ENCODE peak calls at places on chromosomes 6 and 20, in seven cellular contexts. Z is hypothalamus; I is cerebellar nuclear complex; B is stimulated activated CD4-positive, alpha-beta T cell treated with anti-CD3 and anti-CD28 coated beads, Interleukin-1b, Interleukin-23, amount 100 ng/mL, for 1 hour; F is activated CD8-positive, alpha-beta memory T cell treated with anti-CD3 and anti-CD28 coated beads, Interleukin-2, amount 50 U/mL, for 4 hours; Y is NCI-H2081; G is pons. E is an unnamed sample.

GRCh38 chr6:94065707-94066337 is 646.5 kb upstream of the EPHA7 start:
- DNase-seq in Z (no peak), I (no peak), B (no peak), F (no peak), Y (no peak), G (no peak), E (no peak)

GRCh38 chr6:2432258-2432657 is 186.9 kb upstream of the GMDS start:
- DNase-seq in Z (no peak), I (no peak), B (no peak), F (no peak), Y (no peak), G (no peak), E (no peak)

GRCh38 chr6:17472653-17473183 is 79.3 kb downstream of the CAP2 start:
- DNase-seq in Z (no peak), I (no peak), B (no peak), F (no peak), Y (peak), G (no peak), E (no peak)

GRCh38 chr6:108588586-108588985 is 27.9 kb downstream of the FOXO3 start:
- DNase-seq in Z (no peak), I (no peak), B (no peak), F (no peak), Y (no peak), G (peak), E (peak)

GRCh38 chr6:26536571-26537159 is 1.5 kb upstream of the HMGN4 start:
- DNase-seq in Z (no peak), I (no peak), B (no peak), F (no peak), Y (no peak), G (peak), E (peak)

GRCh38 chr6:36677059-36677749 is 1.3 kb upstream of the CDKN1A start:
- DNase-seq in Z (no peak), I (no peak), B (no peak), F (no peak), Y (no peak), G (no peak), E (no peak)

GRCh38 chr6:151254451-151255081 is 14.8 kb downstream of the AKAP12 start:
- DNase-seq in Z (no peak), I (no peak), B (no peak), F (no peak), Y (no peak), G (no peak), E (no peak)

GRCh38 chr20:3011752-3012151 is 31.7 kb upstream of the GNRH2 start:
- DNase-seq in Z (no peak), I (no peak), B (no peak), F (no peak), Y (no peak), G (no peak), E (no peak)

GRCh38 chr20:22682381-22682780 is 98.0 kb upstream of the FOXA2 start:
- DNase-seq in Z (no peak), I (no peak), B (no peak), F (no peak), Y (no peak), G (no peak), E (no peak)

GRCh38 chr6:84284428-84285033 is 57.1 kb upstream of the CEP162 start:
- DNase-seq in Z (no peak), I (no peak), B (no peak), F (no peak), Y (peak), G (no peak), E (no peak)

GRCh38 chr6:32074996-32075532 is 34.1 kb downstream of the TNXB start:
- DNase-seq in Z (no peak), I (no peak), B (no peak), F (no peak), Y (no peak), G (no peak), E (no peak)

GRCh38 chr6:165986647-165987482 is 180.8 kb downstream of the TBXT start:
- DNase-seq in Z (no peak), I (no peak), B (no peak), F (no peak), Y (no peak), G (no peak), E (no peak)

GRCh38 chr6:143984670-143985069 is 23.4 kb downstream of the PLAGL1 start:
- DNase-seq in Z (no peak), I (no peak), B (no peak), F (no peak), Y (no peak), G (no peak), E (no peak)

GRCh38 chr6:167750956-167751358 is 75.8 kb upstream of the AFDN start:
- DNase-seq in Z (peak), I (peak), B (no peak), F (no peak), Y (no peak), G (no peak), E (peak)

GRCh38 chr20:41017448-41018042 is 11.1 kb upstream of the TOP1 start:
- DNase-seq in Z (no peak), I (no peak), B (no peak), F (no peak), Y (no peak), G (no peak), E (no peak)

GRCh38 chr20:38134427-38135281 is 30.4 kb downstream of the TGM2 start:
- DNase-seq in Z (no peak), I (no peak), B (no peak), F (no peak), Y (no peak), G (no peak), E (no peak)

GRCh38 chr6:108453601-108454157 is 107.0 kb upstream of the FOXO3 start:
- DNase-seq in Z (no peak), I (no peak), B (no peak), F (no peak), Y (no peak), G (peak), E (no peak)

GRCh38 chr6:159831373-159831679 is 31.2 kb downstream of the PNLDC1 start:
- DNase-seq in Z (no peak), I (no peak), B (no peak), F (no peak), Y (no peak), G (no peak), E (no peak)